ENCODE peak calls at places on chromosomes 12 and 14, in four cellular contexts. L, Y, M and K are unnamed samples.

GRCh38 chr12:4717806-4718205 is 2.4 kb upstream of the GALNT8 start:
- DNase-seq in L (no peak), Y (no peak), M (no peak), K (no peak)

GRCh38 chr14:61355892-61356325 is 34.5 kb downstream of the PRKCH start:
- DNase-seq in L (peak; percentile 83), Y (peak; percentile 34), M (no peak), K (peak; percentile 97)

GRCh38 chr12:123860369-123860768 is 98.3 kb downstream of the DNAH10 start:
- DNase-seq in L (no peak), Y (no peak), M (no peak), K (no peak)

GRCh38 chr12:46260913-46261476 is 7.8 kb downstream of the SLC38A1 start:
- DNase-seq in L (peak; percentile 63), Y (no peak), M (no peak), K (no peak)

GRCh38 chr14:63551338-63551737 is 8.2 kb upstream of the PPP2R5E start:
- DNase-seq in L (no peak), Y (no peak), M (no peak), K (no peak)

GRCh38 chr14:61645247-61645646 is 50.1 kb upstream of the HIF1A start:
- DNase-seq in L (no peak), Y (no peak), M (no peak), K (no peak)

GRCh38 chr14:105841022-105842009 is 314.9 kb downstream of the TMEM121 start:
- DNase-seq in L (no peak), Y (no peak), M (no peak), K (no peak)

GRCh38 chr12:15664491-15664890 is 124.7 kb downstream of the EPS8 start:
- DNase-seq in L (no peak), Y (peak; percentile 6), M (no peak), K (no peak)

GRCh38 chr12:52082988-52083637 is 3.6 kb downstream of the SMIM41 start:
- DNase-seq in L (no peak), Y (peak; percentile 85), M (no peak), K (no peak)

GRCh38 chr14:35297677-35298076 is 5.5 kb downstream of the PSMA6 start:
- DNase-seq in L (no peak), Y (no peak), M (no peak), K (no peak)

GRCh38 chr12:49367381-49368239 is at the start of gene SPATS2:
- DNase-seq in L (peak; percentile 90), Y (no peak), M (no peak), K (no peak)

GRCh38 chr12:106855221-106855758 is 80.8 kb downstream of the RIC8B start:
- DNase-seq in L (no peak), Y (no peak), M (no peak), K (no peak)

GRCh38 chr12:110002691-110003515 is 3.7 kb downstream of the ANKRD13A start:
- DNase-seq in L (no peak), Y (no peak), M (no peak), K (peak; percentile 80)

GRCh38 chr12:111775205-111776193 is 8.8 kb downstream of the ALDH2 start:
- DNase-seq in L (peak; percentile 79), Y (no peak), M (peak; percentile 80), K (peak; percentile 93)

GRCh38 chr14:61927015-61927414 is 164.8 kb downstream of the SNAPC1 start:
- DNase-seq in L (no peak), Y (no peak), M (no peak), K (no peak)

DNA sequence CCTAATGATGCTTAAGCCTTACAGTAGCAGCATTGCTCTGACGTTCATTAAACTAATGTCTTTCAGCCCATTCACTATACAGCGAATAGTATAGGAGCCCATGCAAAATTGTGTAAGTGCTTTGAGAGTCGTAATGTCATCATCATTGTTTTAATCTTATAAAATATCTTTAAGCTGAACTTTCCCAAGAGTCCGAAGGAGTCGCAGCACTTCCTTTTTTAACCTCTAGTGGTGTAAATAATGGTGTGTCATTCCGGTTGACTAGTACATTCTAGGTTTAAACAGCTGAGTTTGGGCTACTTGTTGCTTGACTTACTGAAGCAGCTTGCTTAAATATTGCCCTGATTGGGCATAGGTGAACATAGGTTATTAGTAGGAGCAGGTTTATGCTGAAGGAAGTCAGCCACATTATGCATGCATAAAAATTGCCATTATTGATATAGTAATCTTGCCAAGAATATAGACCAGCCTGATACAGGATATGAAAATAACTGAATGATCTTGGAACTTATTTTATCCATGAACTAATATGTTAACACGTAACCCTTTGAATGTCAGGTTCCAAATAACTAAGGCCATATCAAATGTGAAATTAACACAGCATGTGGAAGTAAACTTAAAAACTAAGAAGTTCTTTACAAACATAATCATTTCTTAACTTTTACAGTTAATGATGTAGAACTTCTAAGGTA is 2.6 kb downstream of the WNK1 start:
- DNase-seq in L (no peak), Y (peak; percentile 84), M (no peak), K (no peak)
- TF ChIP-seq CTCF in L (peak; percentile 44), Y (no peak), M (peak; percentile 63), K (no peak)

GRCh38 chr14:89959853-89960493 is 4.2 kb downstream of the TDP1 start:
- DNase-seq in L (no peak), Y (no peak), M (no peak), K (no peak)
- H3K4me3 ChIP-seq in L (no peak overlapping the region), Y (no peak overlapping the region), M (no peak overlapping the region), K (no peak overlapping the region)

GRCh38 chr14:77023001-77023996 is 5.2 kb downstream of the IRF2BPL start:
- DNase-seq in L (no peak), Y (no peak), M (no peak), K (peak; percentile 87)
- TF ChIP-seq CTCF in L (peak; percentile 59), Y (no peak), M (peak; percentile 4), K (peak; percentile 27)

GRCh38 chr12:6952121-6952859 is 1.1 kb downstream of the PTPN6 start:
- DNase-seq in L (no peak), Y (no peak), M (no peak), K (no peak)
- H3K4me3 ChIP-seq in L (peak overlapping the region; percentile 51), Y (no peak overlapping the region), M (peak overlapping the region; percentile 93), K (no peak overlapping the region)

DNA sequence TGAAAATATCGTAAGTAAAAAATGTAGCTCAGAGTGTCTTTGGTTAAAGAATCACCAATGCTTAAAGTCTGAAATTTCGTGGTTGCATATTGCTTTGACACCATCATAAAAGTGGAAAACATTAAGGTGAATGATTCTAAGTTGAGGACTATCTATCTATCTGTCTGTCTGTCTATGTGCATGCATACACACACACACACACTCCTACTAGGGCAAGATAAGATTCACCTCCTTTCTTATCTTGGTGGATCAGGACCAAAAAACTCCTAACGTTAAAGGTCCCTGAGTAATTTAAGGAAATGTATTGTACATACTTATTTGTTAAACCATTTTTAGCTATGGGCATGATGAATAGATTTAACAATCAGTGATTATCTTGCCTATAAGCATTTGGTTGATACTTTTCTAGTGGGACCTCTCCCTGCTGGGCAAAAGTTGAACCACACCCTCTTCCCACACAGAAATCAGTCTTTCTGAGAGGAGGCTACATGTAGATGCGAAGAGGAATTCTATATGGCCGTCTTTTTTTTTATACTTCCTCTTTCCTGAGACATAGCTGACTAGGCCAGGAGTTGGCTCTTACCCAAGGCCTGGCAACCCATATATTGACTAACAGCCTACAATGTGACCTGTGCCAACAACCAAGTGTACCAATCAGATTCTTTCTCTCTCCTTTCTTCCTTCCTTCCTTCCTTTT is 19.3 kb upstream of the LLPH start:
- DNase-seq in L (no peak), Y (no peak), M (no peak), K (no peak)
- TF ChIP-seq CTCF in L (no peak), Y (no peak), M (peak; percentile 25), K (no peak)